ENCODE peak calls at places on chromosomes 6 and 20, in eight cellular contexts. One of them, this sample, is unnamed.

GRCh38 chr20:50397058-50397457 is 113.1 kb upstream of the PTPN1 start:
- DNase-seq in stimulated activated CD4-positive, alpha-beta T cell treated with anti-CD3 and anti-CD28 coated beads, Interleukin-15, amount 100 ng/mL, for 24 hours: no peak
- DNase-seq in left cardiac atrium: no peak
- DNase-seq in CD8-positive, alpha-beta T cell: no peak
- DNase-seq in stomach: no peak
- DNase-seq in sigmoid colon: no peak
- DNase-seq in mucosa of gallbladder: no peak
- DNase-seq in T follicular helper cell: no peak
- DNase-seq in this sample: no peak

GRCh38 chr20:57310821-57311514 is 18.6 kb upstream of the SPO11 start:
- DNase-seq in stimulated activated CD4-positive, alpha-beta T cell treated with anti-CD3 and anti-CD28 coated beads, Interleukin-15, amount 100 ng/mL, for 24 hours: no peak
- DNase-seq in left cardiac atrium: no peak
- DNase-seq in CD8-positive, alpha-beta T cell: no peak
- DNase-seq in stomach: no peak
- DNase-seq in sigmoid colon: no peak
- DNase-seq in mucosa of gallbladder: no peak
- DNase-seq in T follicular helper cell: no peak
- DNase-seq in this sample: no peak

GRCh38 chr20:58109918-58110635 is 118.4 kb downstream of the ANKRD60 start:
- DNase-seq in stimulated activated CD4-positive, alpha-beta T cell treated with anti-CD3 and anti-CD28 coated beads, Interleukin-15, amount 100 ng/mL, for 24 hours: no peak
- DNase-seq in left cardiac atrium: no peak
- DNase-seq in CD8-positive, alpha-beta T cell: no peak
- DNase-seq in stomach: no peak
- DNase-seq in sigmoid colon: no peak
- DNase-seq in mucosa of gallbladder: no peak
- DNase-seq in T follicular helper cell: no peak
- DNase-seq in this sample: peak; percentile 36

GRCh38 chr20:45704969-45705637 is at the start of gene WFDC10B:
- DNase-seq in stimulated activated CD4-positive, alpha-beta T cell treated with anti-CD3 and anti-CD28 coated beads, Interleukin-15, amount 100 ng/mL, for 24 hours: no peak
- DNase-seq in left cardiac atrium: no peak
- DNase-seq in CD8-positive, alpha-beta T cell: no peak
- DNase-seq in stomach: no peak
- DNase-seq in sigmoid colon: no peak
- DNase-seq in mucosa of gallbladder: peak; percentile 21
- DNase-seq in T follicular helper cell: no peak
- DNase-seq in this sample: peak; percentile 21

GRCh38 chr6:38935051-38935450 is 113.5 kb upstream of the GLP1R start:
- DNase-seq in stimulated activated CD4-positive, alpha-beta T cell treated with anti-CD3 and anti-CD28 coated beads, Interleukin-15, amount 100 ng/mL, for 24 hours: no peak
- DNase-seq in left cardiac atrium: no peak
- DNase-seq in CD8-positive, alpha-beta T cell: no peak
- DNase-seq in stomach: no peak
- DNase-seq in sigmoid colon: no peak
- DNase-seq in mucosa of gallbladder: no peak
- DNase-seq in T follicular helper cell: no peak
- DNase-seq in this sample: no peak

GRCh38 chr6:160978141-160978926 is 13.2 kb upstream of the MAP3K4 start:
- DNase-seq in stimulated activated CD4-positive, alpha-beta T cell treated with anti-CD3 and anti-CD28 coated beads, Interleukin-15, amount 100 ng/mL, for 24 hours: no peak
- DNase-seq in left cardiac atrium: no peak
- DNase-seq in CD8-positive, alpha-beta T cell: no peak
- DNase-seq in stomach: no peak
- DNase-seq in sigmoid colon: no peak
- DNase-seq in mucosa of gallbladder: no peak
- DNase-seq in T follicular helper cell: no peak
- DNase-seq in this sample: peak; percentile 68

GRCh38 chr20:20692587-20692986 is 19.9 kb downstream of the RALGAPA2 start:
- DNase-seq in stimulated activated CD4-positive, alpha-beta T cell treated with anti-CD3 and anti-CD28 coated beads, Interleukin-15, amount 100 ng/mL, for 24 hours: no peak
- DNase-seq in left cardiac atrium: no peak
- DNase-seq in CD8-positive, alpha-beta T cell: no peak
- DNase-seq in stomach: no peak
- DNase-seq in sigmoid colon: no peak
- DNase-seq in mucosa of gallbladder: no peak
- DNase-seq in T follicular helper cell: no peak
- DNase-seq in this sample: no peak

GRCh38 chr6:137862419-137863125 is 4.5 kb upstream of the TNFAIP3 start:
- DNase-seq in stimulated activated CD4-positive, alpha-beta T cell treated with anti-CD3 and anti-CD28 coated beads, Interleukin-15, amount 100 ng/mL, for 24 hours: no peak
- DNase-seq in left cardiac atrium: no peak
- DNase-seq in CD8-positive, alpha-beta T cell: no peak
- DNase-seq in stomach: no peak
- DNase-seq in sigmoid colon: no peak
- DNase-seq in mucosa of gallbladder: no peak
- DNase-seq in T follicular helper cell: no peak
- DNase-seq in this sample: no peak

GRCh38 chr6:5191222-5191621 is 69.5 kb downstream of the LYRM4 start:
- DNase-seq in stimulated activated CD4-positive, alpha-beta T cell treated with anti-CD3 and anti-CD28 coated beads, Interleukin-15, amount 100 ng/mL, for 24 hours: no peak
- DNase-seq in left cardiac atrium: no peak
- DNase-seq in CD8-positive, alpha-beta T cell: no peak
- DNase-seq in stomach: no peak
- DNase-seq in sigmoid colon: no peak
- DNase-seq in mucosa of gallbladder: no peak
- DNase-seq in T follicular helper cell: no peak
- DNase-seq in this sample: no peak

GRCh38 chr20:8194721-8195120 is 62.7 kb downstream of the PLCB1 start:
- DNase-seq in stimulated activated CD4-positive, alpha-beta T cell treated with anti-CD3 and anti-CD28 coated beads, Interleukin-15, amount 100 ng/mL, for 24 hours: no peak
- DNase-seq in left cardiac atrium: no peak
- DNase-seq in CD8-positive, alpha-beta T cell: no peak
- DNase-seq in stomach: no peak
- DNase-seq in sigmoid colon: no peak
- DNase-seq in mucosa of gallbladder: no peak
- DNase-seq in T follicular helper cell: no peak
- DNase-seq in this sample: no peak

GRCh38 chr6:82877213-82878195 is 188.1 kb downstream of the UBE3D start:
- DNase-seq in stimulated activated CD4-positive, alpha-beta T cell treated with anti-CD3 and anti-CD28 coated beads, Interleukin-15, amount 100 ng/mL, for 24 hours: no peak
- DNase-seq in left cardiac atrium: no peak
- DNase-seq in CD8-positive, alpha-beta T cell: no peak
- DNase-seq in stomach: no peak
- DNase-seq in sigmoid colon: no peak
- DNase-seq in mucosa of gallbladder: no peak
- DNase-seq in T follicular helper cell: no peak
- DNase-seq in this sample: no peak

GRCh38 chr6:109939654-109940053 is 38.5 kb upstream of the GPR6 start:
- DNase-seq in stimulated activated CD4-positive, alpha-beta T cell treated with anti-CD3 and anti-CD28 coated beads, Interleukin-15, amount 100 ng/mL, for 24 hours: no peak
- DNase-seq in left cardiac atrium: no peak
- DNase-seq in CD8-positive, alpha-beta T cell: no peak
- DNase-seq in stomach: no peak
- DNase-seq in sigmoid colon: no peak
- DNase-seq in mucosa of gallbladder: no peak
- DNase-seq in T follicular helper cell: no peak
- DNase-seq in this sample: peak; percentile 24

GRCh38 chr6:125201961-125202729 is 48.6 kb downstream of the TPD52L1 start:
- DNase-seq in stimulated activated CD4-positive, alpha-beta T cell treated with anti-CD3 and anti-CD28 coated beads, Interleukin-15, amount 100 ng/mL, for 24 hours: no peak
- DNase-seq in left cardiac atrium: peak; percentile 44
- DNase-seq in CD8-positive, alpha-beta T cell: no peak
- DNase-seq in stomach: peak; percentile 67
- DNase-seq in sigmoid colon: peak; percentile 78
- DNase-seq in mucosa of gallbladder: peak; percentile 69
- DNase-seq in T follicular helper cell: no peak
- DNase-seq in this sample: peak; percentile 92